ENCODE peak calls at places on chromosomes 2 and 18, in seven cellular contexts. S is A673, A is right cardiac atrium, X is GM23248, R is BE2C, L is psoas muscle, T is PC-3. E is an unnamed sample.
A peak's percentile ranks its signal among the peaks of the same experiment; 100 is the strongest.

GRCh38 chr2:56648802-56649201 is 465.0 kb downstream of the CCDC85A start:
- DNase-seq in R (no peak), A (no peak), S (no peak), L (no peak), X (peak; percentile 33), T (no peak), E (peak; percentile 8)

GRCh38 chr18:26040051-26040656 is 50.3 kb downstream of the SS18 start:
- DNase-seq in T (peak; percentile 9), L (no peak), R (no peak), X (no peak), A (no peak), S (no peak), E (no peak)

GRCh38 chr2:241148239-241148638 is 1.0 kb downstream of the PASK start:
- DNase-seq in S (no peak), L (peak; percentile 4), R (no peak), T (no peak), A (no peak), X (no peak), E (no peak)

GRCh38 chr2:169362346-169363026 is at the start of gene LRP2:
- DNase-seq in L (peak; percentile 48), A (peak; percentile 45), R (no peak), S (no peak), T (no peak), X (peak; percentile 19), E (peak; percentile 19)

GRCh38 chr2:164697688-164698290 is 76.5 kb upstream of the GRB14 start:
- DNase-seq in T (peak; percentile 54), S (peak; percentile 50), X (peak; percentile 31), L (no peak), A (no peak), R (no peak), E (peak; percentile 53)

GRCh38 chr2:66675596-66675995 is 240.7 kb downstream of the MEIS1 start:
- DNase-seq in X (no peak), T (no peak), L (no peak), R (no peak), S (no peak), A (no peak), E (no peak)

GRCh38 chr2:11896386-11896785 is 150.0 kb downstream of the LPIN1 start:
- DNase-seq in R (no peak), T (no peak), X (no peak), A (no peak), S (no peak), L (no peak), E (no peak)

GRCh38 chr2:109455731-109456691 is 157.8 kb downstream of the SEPTIN10 start:
- DNase-seq in S (no peak), R (no peak), L (no peak), X (no peak), A (no peak), T (no peak), E (no peak)

GRCh38 chr2:71782323-71782722 is 329.0 kb downstream of the DYSF start:
- DNase-seq in A (no peak), R (no peak), X (no peak), L (no peak), T (no peak), S (no peak), E (no peak)

GRCh38 chr18:40608220-40608619 is 1346.8 kb upstream of the PIK3C3 start:
- DNase-seq in S (no peak), R (no peak), A (no peak), T (no peak), L (no peak), X (no peak), E (peak; percentile 44)

GRCh38 chr2:237774811-237775553 is 23.6 kb upstream of the RBM44 start:
- DNase-seq in R (peak; percentile 65), A (peak; percentile 63), X (peak; percentile 67), S (peak; percentile 54), T (peak; percentile 72), L (no peak), E (peak; percentile 66)

GRCh38 chr2:151217343-151217742 is 44.3 kb downstream of the RBM43 start:
- DNase-seq in T (no peak), A (no peak), R (no peak), X (no peak), L (no peak), S (no peak), E (no peak)

GRCh38 chr2:237570776-237571335 is 4.5 kb downstream of the PRLH start:
- DNase-seq in R (no peak), X (no peak), A (no peak), T (no peak), L (no peak), S (no peak), E (no peak)

GRCh38 chr2:125696573-125696972 is 959.4 kb upstream of the GYPC start:
- DNase-seq in L (no peak), R (no peak), S (no peak), A (no peak), T (peak; percentile 1), X (no peak), E (no peak)

GRCh38 chr2:49177194-49177593 is 22.9 kb upstream of the FSHR start:
- DNase-seq in S (no peak), L (no peak), A (no peak), T (no peak), X (no peak), R (no peak), E (no peak)

GRCh38 chr2:209790066-209790728 is 18.6 kb downstream of the UNC80 start:
- DNase-seq in A (no peak), R (no peak), L (no peak), T (no peak), S (no peak), X (no peak), E (peak; percentile 24)

GRCh38 chr2:54084600-54084999 is 30.8 kb upstream of the ACYP2 start:
- DNase-seq in A (no peak), R (no peak), L (no peak), X (peak; percentile 39), T (peak; percentile 55), S (no peak), E (peak; percentile 17)

DNA sequence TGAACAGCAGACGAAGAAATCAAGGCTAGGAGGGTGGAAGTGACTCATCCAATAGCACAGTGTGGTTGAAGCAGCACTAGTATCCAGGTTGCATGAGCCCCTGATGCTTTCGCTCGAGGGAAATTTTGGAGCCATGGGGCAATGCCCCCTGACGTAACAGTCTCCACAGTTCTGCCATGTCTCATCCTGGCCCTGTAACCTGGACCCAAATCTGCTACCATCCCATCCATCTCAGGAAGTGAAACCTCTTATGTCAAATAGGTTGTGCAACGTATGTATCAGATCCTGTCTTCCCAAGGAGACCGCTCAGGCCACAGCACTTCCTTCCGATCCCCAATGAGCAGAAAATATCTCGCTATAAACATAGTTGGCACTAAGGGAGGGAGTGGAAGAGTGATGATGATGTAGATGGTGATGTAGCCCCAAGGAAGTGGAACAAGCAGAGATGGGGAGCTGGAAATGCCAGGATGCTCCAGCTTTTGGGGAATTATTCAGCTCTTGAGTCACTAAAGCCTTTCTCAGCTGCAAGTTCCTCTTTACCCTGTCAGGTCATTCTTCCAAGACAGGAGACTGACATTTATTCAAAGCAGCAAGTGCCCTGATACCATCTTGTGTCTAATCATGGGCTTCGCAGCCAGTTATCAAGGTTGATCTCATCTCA is 3.0 kb upstream of the IL1B start:
- DNase-seq in L (no peak), R (no peak), T (peak; percentile 47), S (no peak), X (peak; percentile 24), A (no peak), E (no peak)
- H3K4me3 ChIP-seq in L (no peak overlapping the region), R (no peak overlapping the region), T (no peak overlapping the region), S (no peak overlapping the region), X (no peak overlapping the region), A (no peak overlapping the region), E (no peak overlapping the region)

DNA sequence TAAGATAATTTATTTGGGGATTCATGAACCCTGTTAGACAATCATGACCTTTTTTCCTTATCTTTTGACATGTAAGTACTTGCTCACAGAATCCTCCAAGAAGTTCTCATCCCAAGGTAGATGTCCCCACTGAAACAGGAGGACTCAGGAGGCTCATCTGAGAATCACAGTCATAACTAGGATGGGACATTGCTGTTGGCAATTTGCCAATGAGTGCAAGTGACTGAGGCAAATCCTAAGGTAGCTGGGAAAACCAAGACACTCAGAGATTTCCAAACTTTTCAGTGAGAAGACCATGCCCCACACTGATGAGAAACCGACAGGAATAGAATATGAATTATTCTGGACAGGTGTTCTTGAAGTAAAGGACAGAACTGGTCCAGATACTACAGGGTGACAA is 735.0 kb downstream of the TMEM182 start:
- DNase-seq in R (no peak), X (peak; percentile 0), T (no peak), S (no peak), L (no peak), A (no peak), E (no peak)
- H3K9me3 ChIP-seq in R (no peaks in the 10 kb centered on the region), X (no peaks in the 10 kb centered on the region), T (no peaks in the 10 kb centered on the region), S (peaks cover 3% of the 10 kb centered on the region), L (no peaks in the 10 kb centered on the region), A (no peaks in the 10 kb centered on the region), E (no peaks in the 10 kb centered on the region)

GRCh38 chr2:128325665-128326181 is 7.1 kb upstream of the HS6ST1 start:
- DNase-seq in R (no peak), X (no peak), S (no peak), L (no peak), A (no peak), T (no peak), E (no peak)

GRCh38 chr2:128323501-128323931 is 4.8 kb upstream of the HS6ST1 start:
- DNase-seq in L (no peak), A (no peak), S (no peak), X (no peak), T (no peak), R (no peak), E (no peak)

GRCh38 chr2:128324897-128325410 is 6.3 kb upstream of the HS6ST1 start:
- DNase-seq in T (no peak), A (no peak), R (no peak), L (no peak), X (no peak), S (no peak), E (no peak)

GRCh38 chr2:128322651-128323491 is 4.2 kb upstream of the HS6ST1 start:
- DNase-seq in X (no peak), T (no peak), L (no peak), A (peak; percentile 81), S (no peak), R (no peak), E (no peak)

GRCh38 chr2:128324008-128324896 is 5.6 kb upstream of the HS6ST1 start:
- DNase-seq in T (no peak), S (no peak), X (no peak), L (no peak), R (no peak), A (peak; percentile 53), E (no peak)
- H3K4me1 ChIP-seq in T (no peaks in the 10 kb centered on the region), S (peaks cover 36% of the 10 kb centered on the region), X (no peaks in the 10 kb centered on the region), L (peaks cover 11% of the 10 kb centered on the region), R (peaks cover 3% of the 10 kb centered on the region), A (no peaks in the 10 kb centered on the region), E (peaks cover 10% of the 10 kb centered on the region)

DNA sequence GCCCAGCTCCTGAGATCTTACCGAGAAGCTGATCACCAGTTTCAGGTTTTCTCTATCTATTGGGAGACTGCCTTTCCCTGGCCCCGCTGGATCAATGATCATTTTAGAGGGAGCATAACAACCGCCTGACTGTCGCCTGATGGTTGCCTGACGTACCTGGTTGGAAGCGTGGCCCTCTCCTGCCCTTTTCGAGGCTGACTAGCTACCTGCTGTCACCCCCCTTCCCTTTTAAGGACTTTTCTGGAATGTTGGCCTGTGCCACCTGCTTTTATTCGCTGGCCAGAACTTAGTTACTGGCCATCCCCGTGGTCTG is 562 bp upstream of the MFSD2B start:
- DNase-seq in A (no peak), X (no peak), L (no peak), S (no peak), R (no peak), T (no peak), E (no peak)
- H3K4me3 ChIP-seq in A (peak overlapping the region; percentile 63), X (peak overlapping the region; percentile 68), L (peak overlapping the region; percentile 59), S (no peak overlapping the region), R (peak overlapping the region; percentile 51), T (no peak overlapping the region), E (peak overlapping the region; percentile 74)

GRCh38 chr18:31977270-31977872 is 34.4 kb upstream of the TRAPPC8 start:
- DNase-seq in X (peak; percentile 55), L (no peak), S (peak; percentile 83), A (no peak), T (peak; percentile 9), R (peak; percentile 38), E (peak; percentile 65)
- H3K9me3 ChIP-seq in X (no peaks in the 10 kb centered on the region), L (peaks cover 5% of the 10 kb centered on the region), S (peaks cover 11% of the 10 kb centered on the region), A (peaks cover 2% of the 10 kb centered on the region), T (no peaks in the 10 kb centered on the region), R (no peaks in the 10 kb centered on the region), E (peaks cover 35% of the 10 kb centered on the region)

E was measured in adipocyte.